ENCODE peak calls at places on chromosome 7, in five cellular contexts. C, O, P, J and I are unnamed samples.

GRCh38 chr7:106260136-106260561 is 24.6 kb downstream of the NAMPT start:
- DNase-seq in P (no peak), O (no peak), J (no peak), C (no peak), I (no peak)

GRCh38 chr7:23295401-23295697 is 3.8 kb upstream of the MALSU1 start:
- DNase-seq in C (no peak), O (no peak), P (no peak), J (no peak), I (no peak)

GRCh38 chr7:156666368-156667109 is 26.0 kb downstream of the RNF32 start:
- DNase-seq in J (no peak), C (no peak), P (no peak), O (no peak), I (no peak)

GRCh38 chr7:33728779-33729646 is 176.3 kb upstream of the BMPER start:
- DNase-seq in C (no peak), J (no peak), P (no peak), O (no peak), I (no peak)

GRCh38 chr7:139452948-139453672 is 30.4 kb downstream of the KLRG2 start:
- DNase-seq in O (peak; percentile 55), J (no peak), C (peak; percentile 61), P (no peak), I (peak; percentile 35)

GRCh38 chr7:85748861-85749260 is 562.0 kb upstream of the SEMA3D start:
- DNase-seq in C (no peak), J (no peak), P (no peak), O (no peak), I (no peak)

GRCh38 chr7:132500727-132501410 is 75.4 kb downstream of the PLXNA4 start:
- DNase-seq in C (peak; percentile 58), O (peak; percentile 49), J (peak; percentile 21), P (no peak), I (peak; percentile 55)

GRCh38 chr7:44489955-44490350 is 505 bp downstream of the NUDCD3 start:
- DNase-seq in J (peak; percentile 32), O (no peak), C (no peak), P (peak; percentile 23), I (no peak)